ENCODE peak calls at places on chromosomes 12 and 14, in five cellular contexts. One of them, this sample, is unnamed.

GRCh38 chr12:96246926-96247566 is 52.9 kb downstream of the ELK3 start:
- DNase-seq in fibroblast of the conjunctiva: no peak
- DNase-seq in activated T-cell treated with anti-CD3 and anti-CD28 coated beads for 48 hours: no peak
- DNase-seq in AG10803: no peak
- DNase-seq in A549: no peak
- DNase-seq in this sample: no peak

GRCh38 chr14:34354556-34354955 is 107.5 kb downstream of the SPTSSA start:
- DNase-seq in fibroblast of the conjunctiva: no peak
- DNase-seq in activated T-cell treated with anti-CD3 and anti-CD28 coated beads for 48 hours: no peak
- DNase-seq in AG10803: no peak
- DNase-seq in A549: no peak
- DNase-seq in this sample: no peak

GRCh38 chr12:11688379-11688778 is 38.9 kb downstream of the ETV6 start:
- DNase-seq in fibroblast of the conjunctiva: no peak
- DNase-seq in activated T-cell treated with anti-CD3 and anti-CD28 coated beads for 48 hours: no peak
- DNase-seq in AG10803: no peak
- DNase-seq in A549: no peak
- DNase-seq in this sample: no peak

GRCh38 chr14:71242237-71242748 is 335.0 kb downstream of the PCNX1 start:
- DNase-seq in fibroblast of the conjunctiva: no peak
- DNase-seq in activated T-cell treated with anti-CD3 and anti-CD28 coated beads for 48 hours: no peak
- DNase-seq in AG10803: peak; percentile 94
- DNase-seq in A549: no peak
- DNase-seq in this sample: no peak

GRCh38 chr12:98592825-98593322 is 612 bp upstream of the SLC25A3 start:
- DNase-seq in fibroblast of the conjunctiva: no peak
- DNase-seq in activated T-cell treated with anti-CD3 and anti-CD28 coated beads for 48 hours: no peak
- DNase-seq in AG10803: no peak
- DNase-seq in A549: no peak
- DNase-seq in this sample: no peak

GRCh38 chr14:54116972-54117371 is 160.3 kb upstream of the BMP4 start:
- DNase-seq in fibroblast of the conjunctiva: no peak
- DNase-seq in activated T-cell treated with anti-CD3 and anti-CD28 coated beads for 48 hours: no peak
- DNase-seq in AG10803: no peak
- DNase-seq in A549: no peak
- DNase-seq in this sample: no peak

GRCh38 chr14:23437142-23438129 is 2.0 kb upstream of the MYH7 start:
- DNase-seq in fibroblast of the conjunctiva: no peak
- DNase-seq in activated T-cell treated with anti-CD3 and anti-CD28 coated beads for 48 hours: no peak
- DNase-seq in AG10803: no peak
- DNase-seq in A549: no peak
- DNase-seq in this sample: no peak

GRCh38 chr12:123571343-123571813 is 13.0 kb upstream of the TMED2 start:
- DNase-seq in fibroblast of the conjunctiva: peak; percentile 85
- DNase-seq in activated T-cell treated with anti-CD3 and anti-CD28 coated beads for 48 hours: no peak
- DNase-seq in AG10803: peak; percentile 91
- DNase-seq in A549: peak; percentile 63
- DNase-seq in this sample: peak; percentile 66

GRCh38 chr14:56715938-56716337 is 94.3 kb downstream of the OTX2 start:
- DNase-seq in fibroblast of the conjunctiva: no peak
- DNase-seq in activated T-cell treated with anti-CD3 and anti-CD28 coated beads for 48 hours: no peak
- DNase-seq in AG10803: no peak
- DNase-seq in A549: no peak
- DNase-seq in this sample: no peak

GRCh38 chr14:27327095-27327494 is 729.3 kb upstream of the NOVA1 start:
- DNase-seq in fibroblast of the conjunctiva: no peak
- DNase-seq in activated T-cell treated with anti-CD3 and anti-CD28 coated beads for 48 hours: no peak
- DNase-seq in AG10803: no peak
- DNase-seq in A549: no peak
- DNase-seq in this sample: no peak

GRCh38 chr14:88379706-88380343 is 5.6 kb upstream of the SPATA7 start:
- DNase-seq in fibroblast of the conjunctiva: no peak
- DNase-seq in activated T-cell treated with anti-CD3 and anti-CD28 coated beads for 48 hours: no peak
- DNase-seq in AG10803: no peak
- DNase-seq in A549: no peak
- DNase-seq in this sample: no peak